ENCODE peak calls at places on chromosomes 6 and 20, in eight cellular contexts. G is kidney glomerular epithelial cell; F is anterior cingulate cortex; M is activated CD4-positive, alpha-beta T cell treated with anti-CD3 and anti-CD28 coated beads for 36 hours; P is stimulated activated naive CD4-positive, alpha-beta T cell treated with Interleukin-2 at 50 U/mL for 16 hours; N is stimulated activated CD4-positive, alpha-beta T cell treated with anti-CD3 and anti-CD28 coated beads, Interleukin-2, amount 100 ng/mL, for 24 hours; Q is HFF-Myc; I is Jurkat, Clone E6-1. B is an unnamed sample.

GRCh38 chr6:81608776-81609175 is 143.7 kb downstream of the TENT5A start:
- DNase-seq in G (no peak), F (no peak), M (no peak), P (no peak), N (no peak), Q (no peak), I (no peak), B (no peak)

GRCh38 chr6:8539446-8539845 is 104.1 kb upstream of the SLC35B3 start:
- DNase-seq in G (peak; percentile 34), F (no peak), M (no peak), P (no peak), N (no peak), Q (peak; percentile 9), I (peak; percentile 2), B (peak; percentile 15)

GRCh38 chr6:160378886-160379285 is 30.7 kb downstream of the SLC22A3 start:
- DNase-seq in G (no peak), F (no peak), M (no peak), P (no peak), N (no peak), Q (no peak), I (no peak), B (no peak)

GRCh38 chr6:132425176-132425575 is 23.9 kb upstream of the MOXD1 start:
- DNase-seq in G (no peak), F (no peak), M (no peak), P (no peak), N (no peak), Q (no peak), I (no peak), B (no peak)

GRCh38 chr6:1067346-1067745 is 244.6 kb upstream of the FOXQ1 start:
- DNase-seq in G (no peak), F (no peak), M (no peak), P (no peak), N (no peak), Q (no peak), I (no peak), B (peak; percentile 11)

GRCh38 chr20:22583773-22584629 is at the start of gene FOXA2:
- DNase-seq in G (no peak), F (no peak), M (no peak), P (no peak), N (no peak), Q (no peak), I (no peak), B (no peak)

GRCh38 chr6:111580826-111581505 is 24.7 kb downstream of the TRAF3IP2 start:
- DNase-seq in G (no peak), F (no peak), M (no peak), P (no peak), N (no peak), Q (no peak), I (no peak), B (peak; percentile 24)

GRCh38 chr6:46581459-46582177 is 71.0 kb downstream of the CYP39A1 start:
- DNase-seq in G (no peak), F (no peak), M (no peak), P (no peak), N (no peak), Q (no peak), I (no peak), B (no peak)

GRCh38 chr6:140371360-140371870 is 997.0 kb upstream of the CITED2 start:
- DNase-seq in G (no peak), F (no peak), M (no peak), P (no peak), N (no peak), Q (no peak), I (no peak), B (peak; percentile 68)

B was measured in EH.